ENCODE peak calls at places on chromosomes 4 and X, in four cellular contexts. B is A549, Q is epithelial cell of esophagus, Y is AG10803. O is an unnamed sample.

GRCh38 chr4:101870874-101871273 is 80.3 kb downstream of the BANK1 start:
- DNase-seq in B (no peak), Q (no peak), Y (no peak), O (no peak)

GRCh38 chrX:153662266-153662665 is 11.3 kb downstream of the PNCK start:
- DNase-seq in B (peak), Q (peak), Y (no peak), O (no peak)

GRCh38 chr4:162837241-162837640 is 329.4 kb downstream of the NAF1 start:
- DNase-seq in B (no peak), Q (no peak), Y (no peak), O (no peak)

GRCh38 chr4:89298160-89298559 is 9.4 kb downstream of the GPRIN3 start:
- DNase-seq in B (no peak), Q (no peak), Y (no peak), O (no peak)

GRCh38 chr4:23476514-23477090 is 413.2 kb downstream of the PPARGC1A start:
- DNase-seq in B (no peak), Q (peak), Y (no peak), O (no peak)

GRCh38 chr4:69523385-69524132 is 27.9 kb upstream of the UGT2B4 start:
- DNase-seq in B (no peak), Q (no peak), Y (no peak), O (no peak)

GRCh38 chr4:118776166-118776954 is 59.6 kb downstream of the SEC24D start:
- DNase-seq in B (no peak), Q (peak), Y (peak), O (no peak)

GRCh38 chrX:34849371-34849770 is 93.2 kb upstream of the FAM47B start:
- DNase-seq in B (no peak), Q (peak), Y (peak), O (peak)

GRCh38 chr4:4541040-4541631 is 712 bp downstream of the STX18 start:
- DNase-seq in B (peak), Q (peak), Y (peak), O (peak)

GRCh38 chr4:15956179-15956850 is 6.7 kb downstream of the FGFBP2 start:
- DNase-seq in B (peak), Q (peak), Y (peak), O (no peak)

GRCh38 chrX:9535101-9535500 is 70.2 kb downstream of the TBL1X start:
- DNase-seq in B (no peak), Q (no peak), Y (no peak), O (no peak)

GRCh38 chr4:60805500-60806313 is 394.4 kb upstream of the ADGRL3 start:
- DNase-seq in B (peak), Q (peak), Y (peak), O (no peak)

GRCh38 chr4:1329408-1330371 is 17.3 kb upstream of the UVSSA start:
- DNase-seq in B (no peak), Q (peak), Y (no peak), O (peak)

GRCh38 chrX:55057691-55058249 is 17.1 kb upstream of the PAGE2B start:
- DNase-seq in B (peak), Q (peak), Y (peak), O (no peak)

GRCh38 chr4:7032591-7032990 is 10.6 kb upstream of the TADA2B start:
- DNase-seq in B (no peak), Q (no peak), Y (no peak), O (peak)
- TF ChIP-seq CTCF in B (no peak), Q (no peak), Y (no peak), O (no peak)

GRCh38 chrX:144616317-144616716 is 631.0 kb upstream of the SPANXN1 start:
- DNase-seq in B (no peak), Q (no peak), Y (no peak), O (peak)
- TF ChIP-seq CTCF in B (no peak), Q (no peak), Y (no peak), O (no peak)

GRCh38 chrX:48468693-48469691 is 1.1 kb downstream of the SLC38A5 start:
- DNase-seq in B (no peak), Q (no peak), Y (no peak), O (no peak)
- TF ChIP-seq CTCF in B (no peak), Q (no peak), Y (peak), O (no peak)

GRCh38 chr4:7068279-7068842 is 497 bp upstream of the GRPEL1 start:
- DNase-seq in B (no peak), Q (no peak), Y (no peak), O (no peak)
- TF ChIP-seq CTCF in B (no peak), Q (no peak), Y (no peak), O (no peak)

GRCh38 chr4:2905544-2905943 is 57.7 kb downstream of the NOP14 start:
- DNase-seq in B (no peak), Q (no peak), Y (no peak), O (no peak)

GRCh38 chr4:2902126-2902525 is 58.5 kb downstream of the ADD1 start:
- DNase-seq in B (no peak), Q (no peak), Y (no peak), O (no peak)

GRCh38 chr4:2898001-2898400 is 54.4 kb downstream of the ADD1 start:
- DNase-seq in B (no peak), Q (peak), Y (no peak), O (no peak)

GRCh38 chr4:2900701-2901100 is 57.1 kb downstream of the ADD1 start:
- DNase-seq in B (no peak), Q (peak), Y (no peak), O (no peak)

GRCh38 chr4:2901186-2901585 is 57.5 kb downstream of the ADD1 start:
- DNase-seq in B (no peak), Q (no peak), Y (no peak), O (no peak)
- TF ChIP-seq CTCF in B (no peak), Q (no peak), Y (no peak), O (no peak)

DNA sequence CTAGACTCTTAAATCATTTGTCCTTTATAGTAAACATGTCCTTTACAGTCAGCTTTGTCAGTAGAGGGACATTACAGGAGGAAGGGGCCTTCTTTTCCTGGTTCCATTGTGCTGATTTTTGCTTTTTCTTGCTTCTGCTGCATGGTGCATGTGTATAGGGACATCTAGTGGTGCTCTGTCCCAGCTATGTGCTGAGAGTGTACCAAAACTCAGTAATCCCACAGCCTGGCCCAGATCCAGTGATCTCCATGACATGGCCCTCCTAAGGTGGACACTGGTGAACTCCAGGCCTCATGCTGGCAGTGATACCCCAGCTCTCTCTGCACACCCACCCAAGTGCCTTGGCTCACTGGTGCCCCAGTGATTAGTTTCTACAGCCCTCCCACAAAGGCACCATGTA is 45.2 kb downstream of the MAGEB17 start:
- DNase-seq in B (peak), Q (peak), Y (no peak), O (no peak)
- TF ChIP-seq CTCF in B (peak), Q (no peak), Y (peak), O (peak)

O was measured in epithelial cell of proximal tubule.